ENCODE peak calls at places on chromosome 4, in five cellular contexts. M is COR-L47, T is globus pallidus, O is ACHN, K is mammary epithelial cell. L is an unnamed sample.

GRCh38 chr4:122966201-122966600 is 43.8 kb upstream of the NUDT6 start:
- DNase-seq in M (no peak), T (no peak), O (no peak), K (no peak), L (no peak)

GRCh38 chr4:117249333-117249732 is 164.0 kb upstream of the TRAM1L1 start:
- DNase-seq in M (no peak), T (no peak), O (no peak), K (no peak), L (no peak)

GRCh38 chr4:4481394-4482000 is 60.4 kb downstream of the STX18 start:
- DNase-seq in M (no peak), T (no peak), O (no peak), K (no peak), L (no peak)

GRCh38 chr4:110216079-110216478 is 17.7 kb upstream of the ELOVL6 start:
- DNase-seq in M (no peak), T (no peak), O (no peak), K (no peak), L (no peak)

GRCh38 chr4:22434895-22435294 is 81.0 kb downstream of the ADGRA3 start:
- DNase-seq in M (no peak), T (peak; percentile 36), O (peak; percentile 65), K (peak; percentile 42), L (peak; percentile 28)

GRCh38 chr4:98482847-98483806 is 175.3 kb downstream of the TSPAN5 start:
- DNase-seq in M (no peak), T (no peak), O (no peak), K (peak; percentile 52), L (no peak)

GRCh38 chr4:81195475-81195874 is 19.5 kb downstream of the PRKG2 start:
- DNase-seq in M (no peak), T (no peak), O (no peak), K (no peak), L (no peak)

GRCh38 chr4:77284036-77284435 is 127.0 kb downstream of the CCNG2 start:
- DNase-seq in M (no peak), T (no peak), O (no peak), K (no peak), L (no peak)

GRCh38 chr4:86302242-86302641 is 57.6 kb downstream of the MAPK10 start:
- DNase-seq in M (peak; percentile 94), T (peak; percentile 90), O (no peak), K (peak; percentile 2), L (peak; percentile 93)

GRCh38 chr4:34720563-34720962 is 1523.8 kb downstream of the ARAP2 start:
- DNase-seq in M (peak; percentile 64), T (peak; percentile 11), O (peak; percentile 46), K (peak; percentile 8), L (peak; percentile 57)

L was measured in NCI-H2081.